ENCODE peak calls at places on chromosomes 11 and 22, in four cellular contexts. Y is activated naive CD8-positive, alpha-beta T cell treated with anti-CD3 and anti-CD28 coated beads, Interleukin-2, amount 50 U/mL, for 24 hours; U is NCI-H1436; H is foreskin keratinocyte. P is an unnamed sample.

GRCh38 chr11:8329961-8330361 is 66.3 kb upstream of the LMO1 start:
- DNase-seq in Y (no peak), U (peak), H (no peak), P (no peak)

GRCh38 chr22:46934746-46935491 is 172.5 kb downstream of the TBC1D22A start:
- DNase-seq in Y (peak), U (no peak), H (peak), P (peak)

GRCh38 chr22:46941958-46942815 is 179.7 kb downstream of the TBC1D22A start:
- DNase-seq in Y (no peak), U (no peak), H (no peak), P (no peak)

GRCh38 chr11:86558219-86558618 is 114.2 kb downstream of the ME3 start:
- DNase-seq in Y (no peak), U (no peak), H (no peak), P (no peak)

GRCh38 chr11:31887180-31887579 is 76.1 kb upstream of the PAX6 start:
- DNase-seq in Y (peak), U (no peak), H (no peak), P (no peak)

GRCh38 chr11:63829823-63830489 is 9.0 kb upstream of the MARK2 start:
- DNase-seq in Y (peak), U (peak), H (no peak), P (peak)

GRCh38 chr11:72349616-72350218 is 84.6 kb downstream of the CLPB start:
- DNase-seq in Y (no peak), U (no peak), H (no peak), P (no peak)

GRCh38 chr11:63610604-63611394 is 3.4 kb downstream of the PLAAT3 start:
- DNase-seq in Y (no peak), U (no peak), H (no peak), P (no peak)

GRCh38 chr22:45351956-45352355 is 42.2 kb downstream of the FAM118A start:
- DNase-seq in Y (no peak), U (no peak), H (no peak), P (no peak)

GRCh38 chr11:116851631-116852030 is 14.2 kb upstream of the APOA1 start:
- DNase-seq in Y (peak), U (no peak), H (no peak), P (no peak)

P was measured in GM13976.